ENCODE peak calls at places on chromosomes 2 and 18, in seven cellular contexts. One of them, this sample, is unnamed.

GRCh38 chr2:232368311-232368731 is 10.2 kb upstream of the ALPP start:
- DNase-seq in HFFc6: no peak
- DNase-seq in fibroblast of mammary gland: no peak
- DNase-seq in astrocyte of the spinal cord: no peak
- DNase-seq in A549: peak; percentile 21
- DNase-seq in lower lobe of right lung: no peak
- DNase-seq in progenitor cell of endocrine pancreas: no peak
- DNase-seq in this sample: no peak

GRCh38 chr2:8574196-8575010 is 107.5 kb upstream of the ID2 start:
- DNase-seq in HFFc6: no peak
- DNase-seq in fibroblast of mammary gland: no peak
- DNase-seq in astrocyte of the spinal cord: no peak
- DNase-seq in A549: no peak
- DNase-seq in lower lobe of right lung: no peak
- DNase-seq in progenitor cell of endocrine pancreas: no peak
- DNase-seq in this sample: peak; percentile 70

GRCh38 chr18:7897119-7897518 is 330.0 kb downstream of the PTPRM start:
- DNase-seq in HFFc6: no peak
- DNase-seq in fibroblast of mammary gland: peak; percentile 25
- DNase-seq in astrocyte of the spinal cord: no peak
- DNase-seq in A549: no peak
- DNase-seq in lower lobe of right lung: no peak
- DNase-seq in progenitor cell of endocrine pancreas: no peak
- DNase-seq in this sample: no peak

GRCh38 chr2:204265701-204266310 is 279.5 kb upstream of the PARD3B start:
- DNase-seq in HFFc6: no peak
- DNase-seq in fibroblast of mammary gland: no peak
- DNase-seq in astrocyte of the spinal cord: no peak
- DNase-seq in A549: no peak
- DNase-seq in lower lobe of right lung: no peak
- DNase-seq in progenitor cell of endocrine pancreas: no peak
- DNase-seq in this sample: no peak

GRCh38 chr2:235026137-235026536 is 74.3 kb downstream of the SH3BP4 start:
- DNase-seq in HFFc6: peak; percentile 75
- DNase-seq in fibroblast of mammary gland: peak; percentile 94
- DNase-seq in astrocyte of the spinal cord: peak; percentile 91
- DNase-seq in A549: peak; percentile 62
- DNase-seq in lower lobe of right lung: no peak
- DNase-seq in progenitor cell of endocrine pancreas: no peak
- DNase-seq in this sample: no peak

GRCh38 chr18:62603211-62603610 is 80.4 kb downstream of the ZCCHC2 start:
- DNase-seq in HFFc6: no peak
- DNase-seq in fibroblast of mammary gland: no peak
- DNase-seq in astrocyte of the spinal cord: no peak
- DNase-seq in A549: no peak
- DNase-seq in lower lobe of right lung: no peak
- DNase-seq in progenitor cell of endocrine pancreas: no peak
- DNase-seq in this sample: no peak

GRCh38 chr2:33363599-33364300 is 112.7 kb upstream of the RASGRP3 start:
- DNase-seq in HFFc6: peak; percentile 58
- DNase-seq in fibroblast of mammary gland: peak; percentile 63
- DNase-seq in astrocyte of the spinal cord: no peak
- DNase-seq in A549: no peak
- DNase-seq in lower lobe of right lung: no peak
- DNase-seq in progenitor cell of endocrine pancreas: no peak
- DNase-seq in this sample: no peak

GRCh38 chr2:15647622-15648590 is 56.2 kb downstream of the DDX1 start:
- DNase-seq in HFFc6: no peak
- DNase-seq in fibroblast of mammary gland: no peak
- DNase-seq in astrocyte of the spinal cord: no peak
- DNase-seq in A549: no peak
- DNase-seq in lower lobe of right lung: no peak
- DNase-seq in progenitor cell of endocrine pancreas: no peak
- DNase-seq in this sample: no peak

GRCh38 chr2:75429036-75429435 is 131.7 kb downstream of the EVA1A start:
- DNase-seq in HFFc6: no peak
- DNase-seq in fibroblast of mammary gland: no peak
- DNase-seq in astrocyte of the spinal cord: no peak
- DNase-seq in A549: no peak
- DNase-seq in lower lobe of right lung: no peak
- DNase-seq in progenitor cell of endocrine pancreas: no peak
- DNase-seq in this sample: no peak

GRCh38 chr2:128300621-128301020 is 18.0 kb downstream of the HS6ST1 start:
- DNase-seq in HFFc6: no peak
- DNase-seq in fibroblast of mammary gland: no peak
- DNase-seq in astrocyte of the spinal cord: no peak
- DNase-seq in A549: no peak
- DNase-seq in lower lobe of right lung: no peak
- DNase-seq in progenitor cell of endocrine pancreas: no peak
- DNase-seq in this sample: no peak

GRCh38 chr2:54575379-54575888 is 119.3 kb downstream of the SPTBN1 start:
- DNase-seq in HFFc6: no peak
- DNase-seq in fibroblast of mammary gland: peak; percentile 78
- DNase-seq in astrocyte of the spinal cord: peak; percentile 60
- DNase-seq in A549: no peak
- DNase-seq in lower lobe of right lung: no peak
- DNase-seq in progenitor cell of endocrine pancreas: no peak
- DNase-seq in this sample: no peak

GRCh38 chr2:233857511-233858118 is 3.3 kb upstream of the HJURP start:
- DNase-seq in HFFc6: no peak
- DNase-seq in fibroblast of mammary gland: peak; percentile 35
- DNase-seq in astrocyte of the spinal cord: no peak
- DNase-seq in A549: peak; percentile 69
- DNase-seq in lower lobe of right lung: peak; percentile 73
- DNase-seq in progenitor cell of endocrine pancreas: no peak
- DNase-seq in this sample: no peak

GRCh38 chr2:143428700-143429099 is 299.5 kb downstream of the ARHGAP15 start:
- DNase-seq in HFFc6: peak; percentile 25
- DNase-seq in fibroblast of mammary gland: peak; percentile 36
- DNase-seq in astrocyte of the spinal cord: no peak
- DNase-seq in A549: no peak
- DNase-seq in lower lobe of right lung: no peak
- DNase-seq in progenitor cell of endocrine pancreas: no peak
- DNase-seq in this sample: no peak

GRCh38 chr2:134244587-134244986 is 9.3 kb upstream of the MGAT5 start:
- DNase-seq in HFFc6: no peak
- DNase-seq in fibroblast of mammary gland: no peak
- DNase-seq in astrocyte of the spinal cord: no peak
- DNase-seq in A549: no peak
- DNase-seq in lower lobe of right lung: no peak
- DNase-seq in progenitor cell of endocrine pancreas: no peak
- DNase-seq in this sample: no peak
- TF ChIP-seq CTCF in HFFc6: no peak
- TF ChIP-seq CTCF in fibroblast of mammary gland: no peak
- TF ChIP-seq CTCF in astrocyte of the spinal cord: no peak
- TF ChIP-seq CTCF in A549: no peak
- TF ChIP-seq CTCF in lower lobe of right lung: no peak
- TF ChIP-seq CTCF in progenitor cell of endocrine pancreas: no peak
- TF ChIP-seq CTCF in this sample: peak; percentile 28

DNA sequence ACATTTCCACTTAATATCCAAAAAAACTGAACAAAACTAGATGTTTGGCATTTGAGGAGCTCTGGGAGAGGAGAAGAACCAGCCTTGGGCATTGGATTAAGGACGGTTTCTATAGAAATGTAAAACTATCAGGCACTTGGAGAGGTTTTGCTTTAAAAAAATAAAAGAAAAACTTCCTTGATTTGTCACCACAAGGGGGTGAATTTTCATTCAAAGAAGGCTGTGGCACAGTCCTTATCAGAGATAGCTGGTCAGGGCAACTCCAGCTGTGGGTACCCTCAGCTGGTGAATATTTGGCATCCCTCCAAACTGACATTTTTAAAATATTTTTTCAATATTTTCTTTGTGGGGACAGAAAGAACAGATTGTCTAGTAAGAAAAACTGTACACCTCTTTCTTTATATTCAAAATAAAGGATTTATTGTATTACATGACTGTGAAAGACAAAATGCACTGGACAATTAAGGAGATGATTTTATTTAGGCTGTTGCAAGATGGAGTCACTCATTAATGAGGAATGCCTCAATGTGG is 46.1 kb upstream of the TBC1D8 start:
- DNase-seq in HFFc6: no peak
- DNase-seq in fibroblast of mammary gland: peak; percentile 18
- DNase-seq in astrocyte of the spinal cord: no peak
- DNase-seq in A549: peak; percentile 32
- DNase-seq in lower lobe of right lung: no peak
- DNase-seq in progenitor cell of endocrine pancreas: no peak
- DNase-seq in this sample: no peak
- TF ChIP-seq CTCF in HFFc6: peak; percentile 68
- TF ChIP-seq CTCF in fibroblast of mammary gland: peak; percentile 18
- TF ChIP-seq CTCF in astrocyte of the spinal cord: peak; percentile 11
- TF ChIP-seq CTCF in A549: peak; percentile 34
- TF ChIP-seq CTCF in lower lobe of right lung: no peak
- TF ChIP-seq CTCF in progenitor cell of endocrine pancreas: peak; percentile 25
- TF ChIP-seq CTCF in this sample: no peak

DNA sequence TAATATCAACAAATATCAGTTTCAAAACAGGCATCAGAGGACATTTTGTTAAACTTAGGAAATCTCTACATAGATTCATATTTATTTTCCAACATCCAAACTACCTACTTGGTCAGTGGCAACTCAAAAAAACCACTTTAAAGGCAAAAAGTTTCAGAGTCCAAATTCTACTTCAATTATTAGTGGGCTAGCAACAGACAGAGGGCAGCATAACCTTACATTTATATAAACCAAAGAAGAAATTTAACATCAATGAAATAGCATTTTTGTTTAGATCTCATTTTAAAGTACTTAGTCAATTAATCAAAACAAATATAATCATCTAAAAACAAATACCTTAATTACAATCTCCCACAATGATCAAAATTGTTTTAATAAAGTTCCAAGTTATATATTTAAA is 33.3 kb downstream of the RTTN start:
- DNase-seq in HFFc6: peak; percentile 19
- DNase-seq in fibroblast of mammary gland: peak; percentile 39
- DNase-seq in astrocyte of the spinal cord: peak; percentile 32
- DNase-seq in A549: no peak
- DNase-seq in lower lobe of right lung: no peak
- DNase-seq in progenitor cell of endocrine pancreas: no peak
- DNase-seq in this sample: no peak
- TF ChIP-seq CTCF in HFFc6: peak; percentile 81
- TF ChIP-seq CTCF in fibroblast of mammary gland: peak; percentile 40
- TF ChIP-seq CTCF in astrocyte of the spinal cord: peak; percentile 52
- TF ChIP-seq CTCF in A549: peak; percentile 55
- TF ChIP-seq CTCF in lower lobe of right lung: peak; percentile 24
- TF ChIP-seq CTCF in progenitor cell of endocrine pancreas: peak; percentile 30
- TF ChIP-seq CTCF in this sample: peak; percentile 27

GRCh38 chr2:199488772-199489400 is 31.1 kb upstream of the SATB2 start:
- DNase-seq in HFFc6: peak; percentile 47
- DNase-seq in fibroblast of mammary gland: peak; percentile 60
- DNase-seq in astrocyte of the spinal cord: peak; percentile 56
- DNase-seq in A549: peak; percentile 49
- DNase-seq in lower lobe of right lung: no peak
- DNase-seq in progenitor cell of endocrine pancreas: peak; percentile 59
- DNase-seq in this sample: peak; percentile 65

GRCh38 chr2:199490049-199490448 is 32.3 kb upstream of the SATB2 start:
- DNase-seq in HFFc6: no peak
- DNase-seq in fibroblast of mammary gland: no peak
- DNase-seq in astrocyte of the spinal cord: no peak
- DNase-seq in A549: no peak
- DNase-seq in lower lobe of right lung: no peak
- DNase-seq in progenitor cell of endocrine pancreas: no peak
- DNase-seq in this sample: no peak

GRCh38 chr2:199480966-199481365 is 23.2 kb upstream of the SATB2 start:
- DNase-seq in HFFc6: no peak
- DNase-seq in fibroblast of mammary gland: no peak
- DNase-seq in astrocyte of the spinal cord: no peak
- DNase-seq in A549: no peak
- DNase-seq in lower lobe of right lung: no peak
- DNase-seq in progenitor cell of endocrine pancreas: no peak
- DNase-seq in this sample: no peak

GRCh38 chr2:199484927-199485326 is 27.2 kb upstream of the SATB2 start:
- DNase-seq in HFFc6: peak; percentile 18
- DNase-seq in fibroblast of mammary gland: no peak
- DNase-seq in astrocyte of the spinal cord: no peak
- DNase-seq in A549: no peak
- DNase-seq in lower lobe of right lung: no peak
- DNase-seq in progenitor cell of endocrine pancreas: no peak
- DNase-seq in this sample: no peak

DNA sequence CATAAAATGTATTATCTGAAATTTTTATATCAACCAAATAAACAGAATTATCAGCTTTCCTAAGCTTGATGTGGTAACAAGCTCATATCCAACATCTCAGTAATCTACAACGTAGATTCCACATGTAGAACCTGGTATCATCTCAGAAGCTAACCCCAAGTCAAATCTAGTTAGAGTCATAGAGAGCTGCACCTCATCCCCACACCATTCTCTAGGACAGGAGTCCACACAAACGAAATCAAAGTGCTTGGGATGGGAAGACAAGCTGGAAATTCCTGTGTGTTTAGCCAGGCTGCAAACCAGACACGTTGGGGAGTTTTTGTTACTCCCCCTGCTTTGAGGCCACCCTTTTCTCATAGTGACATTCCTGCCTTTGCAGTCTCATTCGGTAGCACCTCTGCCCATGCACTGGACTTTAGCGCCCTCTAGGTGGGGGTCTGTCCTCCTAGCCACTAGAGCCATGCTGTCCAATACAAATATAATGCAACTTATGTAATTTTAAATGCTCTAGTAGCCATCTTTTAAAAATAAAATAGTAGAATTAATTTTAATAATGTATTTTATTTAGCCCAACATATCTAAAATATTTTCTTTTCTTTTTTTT is 28.1 kb upstream of the SATB2 start:
- DNase-seq in HFFc6: peak; percentile 47
- DNase-seq in fibroblast of mammary gland: peak; percentile 54
- DNase-seq in astrocyte of the spinal cord: peak; percentile 55
- DNase-seq in A549: peak; percentile 51
- DNase-seq in lower lobe of right lung: peak; percentile 49
- DNase-seq in progenitor cell of endocrine pancreas: peak; percentile 54
- DNase-seq in this sample: peak; percentile 49
- TF ChIP-seq CTCF in HFFc6: peak; percentile 81
- TF ChIP-seq CTCF in fibroblast of mammary gland: peak; percentile 82
- TF ChIP-seq CTCF in astrocyte of the spinal cord: peak; percentile 84
- TF ChIP-seq CTCF in A549: peak; percentile 67
- TF ChIP-seq CTCF in lower lobe of right lung: peak; percentile 61
- TF ChIP-seq CTCF in progenitor cell of endocrine pancreas: peak; percentile 82
- TF ChIP-seq CTCF in this sample: peak; percentile 56

DNA sequence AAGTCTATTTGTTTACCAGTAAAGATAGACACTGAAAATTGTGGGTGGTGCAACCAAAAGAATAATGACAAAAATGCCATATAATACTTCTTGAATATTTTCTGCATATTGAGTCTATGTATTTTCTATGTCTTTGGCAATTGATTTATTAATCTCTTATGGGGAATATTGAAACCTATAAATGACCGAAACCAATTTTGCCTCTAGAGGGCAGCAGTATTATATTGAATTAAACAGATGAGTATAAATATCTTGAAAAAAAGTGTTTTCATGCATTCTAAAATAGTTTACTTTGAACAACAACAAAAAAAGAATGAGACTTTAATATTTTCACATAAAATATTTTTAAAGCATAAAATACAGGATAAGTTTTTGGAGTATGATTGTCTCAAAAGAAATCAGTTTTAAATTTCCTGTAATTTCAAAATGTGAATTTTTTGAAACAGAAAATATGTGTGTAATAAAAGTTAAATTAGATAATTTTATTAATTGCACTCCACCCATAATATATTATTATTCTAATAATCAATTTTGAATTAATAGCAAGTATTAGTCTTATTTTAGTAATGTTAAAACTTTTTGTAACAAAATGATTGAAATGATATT is 49.9 kb upstream of the CALCRL start:
- DNase-seq in HFFc6: no peak
- DNase-seq in fibroblast of mammary gland: peak; percentile 37
- DNase-seq in astrocyte of the spinal cord: peak; percentile 34
- DNase-seq in A549: no peak
- DNase-seq in lower lobe of right lung: no peak
- DNase-seq in progenitor cell of endocrine pancreas: no peak
- DNase-seq in this sample: no peak
- TF ChIP-seq CTCF in HFFc6: peak; percentile 85
- TF ChIP-seq CTCF in fibroblast of mammary gland: peak; percentile 52
- TF ChIP-seq CTCF in astrocyte of the spinal cord: peak; percentile 56
- TF ChIP-seq CTCF in A549: peak; percentile 64
- TF ChIP-seq CTCF in lower lobe of right lung: peak; percentile 51
- TF ChIP-seq CTCF in progenitor cell of endocrine pancreas: peak; percentile 80
- TF ChIP-seq CTCF in this sample: no peak

This sample was measured in GM13976.